ENCODE peak calls at places on chromosomes 11 and 22, in four cellular contexts. X is K562, E is GM12878, A is HL-60. B is an unnamed sample.

GRCh38 chr11:111819161-111820058 is 52.0 kb downstream of the ALG9 start:
- DNase-seq in A (no peak), X (no peak), E (no peak), B (no peak)

GRCh38 chr11:116513894-116514293 is 258.9 kb downstream of the BUD13 start:
- DNase-seq in A (no peak), X (peak; percentile 53), E (no peak), B (peak; percentile 30)

GRCh38 chr11:43920598-43921419 is 21.6 kb upstream of the C11orf96 start:
- DNase-seq in X (peak; percentile 52), A (peak; percentile 58), E (no peak), B (no peak)

GRCh38 chr11:12122083-12122482 is 11.7 kb downstream of the MICAL2 start:
- DNase-seq in A (no peak), X (no peak), E (no peak), B (no peak)

GRCh38 chr11:19216021-19216420 is 14.2 kb upstream of the CSRP3 start:
- DNase-seq in A (no peak), E (no peak), X (no peak), B (no peak)

GRCh38 chr11:4577761-4578160 is 3.8 kb upstream of the OR52I2 start:
- DNase-seq in X (no peak), A (no peak), E (no peak), B (no peak)

GRCh38 chr11:32259641-32260081 is 168.8 kb downstream of the RCN1 start:
- DNase-seq in A (peak; percentile 63), E (peak; percentile 62), X (no peak), B (peak; percentile 29)

GRCh38 chr11:126359431-126360048 is 4.1 kb downstream of the ST3GAL4 start:
- DNase-seq in E (no peak), X (peak; percentile 21), A (no peak), B (no peak)

DNA sequence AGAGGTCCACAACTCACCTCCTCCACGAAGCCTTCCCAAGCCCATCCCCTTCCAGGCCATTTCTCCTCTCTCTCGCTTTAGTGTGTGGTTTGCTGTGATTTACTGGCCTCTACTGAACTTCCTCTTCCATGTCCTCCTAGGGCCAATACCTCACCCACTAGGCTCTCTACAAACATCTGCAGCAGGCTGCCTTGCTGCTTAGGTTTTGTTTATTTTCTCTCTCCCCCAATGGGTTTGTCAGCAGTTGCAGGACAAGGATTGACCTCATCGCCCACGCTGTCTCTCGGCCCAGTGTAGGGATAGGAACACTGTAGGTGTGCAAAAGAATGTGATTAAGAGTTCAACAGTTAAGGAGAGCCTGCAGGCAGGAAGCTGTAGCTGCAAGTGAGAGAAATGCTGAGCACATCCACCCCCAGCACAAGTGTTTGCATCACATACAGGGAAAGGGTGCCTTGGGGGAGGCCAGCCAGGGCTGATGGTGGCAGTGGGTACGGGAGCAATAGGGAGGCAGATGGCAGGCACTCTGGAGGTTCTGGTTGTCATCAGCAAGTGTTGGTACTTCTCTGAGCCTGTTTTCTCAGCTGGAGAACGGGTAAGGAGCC is 1.4 kb downstream of the PC start:
- DNase-seq in E (no peak), A (no peak), X (no peak), B (no peak)
- TF ChIP-seq SPI1 in E (no peak), A (peak; percentile 11), X (peak; percentile 5), B (no peak)

GRCh38 chr22:25143161-25144076 is 56.2 kb upstream of the CRYBB3 start:
- DNase-seq in X (no peak), E (no peak), A (no peak), B (no peak)
- TF ChIP-seq SPI1 in X (no peak), E (no peak), A (no peak), B (no peak)

GRCh38 chr11:2309251-2310072 is 7.6 kb downstream of the TSPAN32 start:
- DNase-seq in A (no peak), E (no peak), X (no peak), B (no peak)
- TF ChIP-seq SPI1 in A (no peak), E (no peak), X (no peak), B (no peak)

DNA sequence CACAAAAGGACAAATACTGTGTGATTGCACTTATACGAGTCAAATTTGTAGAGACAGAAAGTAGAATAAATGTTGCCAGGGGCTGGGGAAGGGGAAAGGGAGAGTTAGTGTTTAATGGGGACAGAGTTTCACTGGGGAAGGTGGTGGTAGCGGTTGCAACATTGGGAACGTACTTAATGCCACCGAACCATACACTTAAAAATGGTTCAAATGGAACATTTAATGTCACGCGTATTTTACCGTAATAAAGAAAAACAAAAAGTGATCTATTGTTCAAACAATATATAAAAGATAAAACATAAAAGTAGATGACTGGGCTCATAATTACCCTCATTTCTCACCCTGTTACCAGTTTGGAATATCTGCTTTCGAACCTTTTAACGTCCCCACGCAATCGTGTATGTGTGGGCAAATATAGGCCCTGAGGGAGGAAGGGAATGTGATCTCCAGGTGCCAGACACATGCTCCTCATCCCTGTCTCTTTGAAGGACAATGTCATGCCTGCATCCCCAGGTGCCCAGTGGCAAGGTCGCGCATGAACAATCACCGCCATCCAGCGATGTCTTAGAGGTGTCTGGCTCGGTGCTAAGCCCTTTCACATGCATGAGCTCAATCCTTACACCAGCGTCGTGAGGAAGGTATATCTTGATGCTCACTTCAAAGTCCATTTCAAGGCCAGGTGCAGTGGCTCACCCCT is 35.3 kb downstream of the LIF start:
- DNase-seq in X (no peak), A (no peak), E (no peak), B (no peak)
- TF ChIP-seq SPI1 in X (no peak), A (no peak), E (no peak), B (no peak)

DNA sequence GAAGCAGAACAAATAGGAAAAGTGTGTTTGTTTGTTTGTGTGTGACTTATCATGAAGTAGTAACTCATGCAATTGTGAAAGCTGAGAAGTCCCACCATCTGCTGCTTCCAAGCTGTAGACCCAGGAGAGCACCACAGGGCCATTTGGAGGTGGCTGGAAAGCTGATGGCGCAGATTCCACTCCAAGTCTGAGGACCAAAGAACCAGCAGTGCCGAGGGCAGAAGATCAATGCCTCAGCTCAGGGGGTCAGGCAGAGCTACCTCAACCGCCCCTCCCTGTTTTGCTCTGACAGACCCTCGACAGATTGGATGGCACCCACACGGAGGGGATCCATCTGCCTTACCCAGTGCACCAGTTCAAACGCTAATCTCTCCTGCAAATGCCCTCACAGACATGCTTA is 896.2 kb downstream of the BRD1 start:
- DNase-seq in E (no peak), X (no peak), A (no peak), B (no peak)
- TF ChIP-seq SPI1 in E (no peak), X (no peak), A (no peak), B (no peak)

GRCh38 chr11:82791779-82792178 is 58.1 kb upstream of the FAM181B start:
- DNase-seq in E (no peak), X (peak; percentile 73), A (no peak), B (no peak)
- TF ChIP-seq SPI1 in E (no peak), X (no peak), A (no peak), B (no peak)

GRCh38 chr22:37618072-37618656 is 9.5 kb downstream of the GGA1 start:
- DNase-seq in E (no peak), X (no peak), A (no peak), B (peak; percentile 53)
- TF ChIP-seq SPI1 in E (peak; percentile 42), X (no peak), A (no peak), B (peak; percentile 58)